ENCODE peak calls at places on chromosomes 5 and 9, in ten cellular contexts. O is AG10803; W is H9; S is activated CD8-positive, alpha-beta memory T cell treated with anti-CD3 and anti-CD28 coated beads, Interleukin-2, amount 50 U/mL, for 4 hours; M is AG09319; V is HT-29; I is T1000; U is stimulated activated CD8-positive, alpha-beta memory T cell treated with anti-CD3 and anti-CD28 coated beads, Interleukin-4, amount 100 ng/mL, for 1 hour; F is SK-N-DZ; K is Calu3. X is an unnamed sample.

GRCh38 chr5:77637170-77638074 is 1.1 kb downstream of the OTP start:
- DNase-seq in K (no peak), M (no peak), V (no peak), F (no peak), W (no peak), S (no peak), U (no peak), I (no peak), O (no peak), X (no peak)

GRCh38 chr5:103033696-103034095 is 86.2 kb downstream of the GIN1 start:
- DNase-seq in S (no peak), U (no peak), V (no peak), I (no peak), F (no peak), W (no peak), K (no peak), M (no peak), O (no peak), X (no peak)

GRCh38 chr9:126451316-126451885 is 124.8 kb downstream of the MVB12B start:
- DNase-seq in V (no peak), M (no peak), O (no peak), I (no peak), W (peak; percentile 18), S (no peak), F (no peak), U (no peak), K (no peak), X (no peak)

GRCh38 chr9:16090907-16091629 is 538.2 kb downstream of the CCDC171 start:
- DNase-seq in M (no peak), F (no peak), U (no peak), S (no peak), I (no peak), V (no peak), W (no peak), O (no peak), K (no peak), X (no peak)

GRCh38 chr5:72110401-72111013 is 3.2 kb downstream of the MAP1B start:
- DNase-seq in U (no peak), O (peak; percentile 28), M (no peak), K (no peak), S (no peak), V (no peak), I (no peak), F (peak; percentile 66), W (no peak), X (no peak)

GRCh38 chr5:16539169-16539666 is 73.6 kb upstream of the ZNF622 start:
- DNase-seq in I (peak; percentile 42), W (no peak), K (peak; percentile 45), O (peak; percentile 93), S (no peak), V (no peak), F (no peak), U (no peak), M (peak; percentile 68), X (peak; percentile 80)

GRCh38 chr5:103505581-103506305 is 56.8 kb downstream of the NUDT12 start:
- DNase-seq in M (peak; percentile 43), S (no peak), K (no peak), U (no peak), O (peak; percentile 94), V (no peak), I (no peak), W (no peak), F (no peak), X (no peak)

GRCh38 chr5:26700759-26701384 is 337.5 kb downstream of the CDH9 start:
- DNase-seq in I (no peak), K (peak; percentile 23), V (peak; percentile 84), M (no peak), S (no peak), F (peak; percentile 66), O (no peak), W (peak; percentile 28), U (no peak), X (peak; percentile 58)